ENCODE peak calls at places on chromosomes 16 and 17, in six cellular contexts. X is kidney tubule cell, C is T-helper 2 cell, A is AG04450, H is A549, R is HCEC 1CT. S is an unnamed sample.

GRCh38 chr17:64679710-64680216 is 17.7 kb upstream of the SMURF2 start:
- DNase-seq in A (peak; percentile 97), H (peak; percentile 95), X (peak; percentile 99), C (no peak), R (peak; percentile 98), S (no peak)

GRCh38 chr17:28675980-28676379 is 14.0 kb downstream of the SUPT6H start:
- DNase-seq in X (peak; percentile 43), H (peak; percentile 42), R (no peak), A (no peak), C (no peak), S (no peak)

GRCh38 chr16:57194512-57194911 is 8.4 kb downstream of the RSPRY1 start:
- DNase-seq in C (no peak), R (peak; percentile 96), H (peak; percentile 90), X (peak; percentile 92), A (peak; percentile 71), S (peak; percentile 73)

GRCh38 chr17:4706121-4706520 is 2.2 kb upstream of the PELP1 start:
- DNase-seq in C (no peak), A (no peak), X (peak; percentile 52), H (no peak), R (peak; percentile 57), S (no peak)

GRCh38 chr16:77399066-77399465 is 35.8 kb downstream of the ADAMTS18 start:
- DNase-seq in C (no peak), H (no peak), R (no peak), A (no peak), X (no peak), S (no peak)

GRCh38 chr16:70437017-70437581 is 1.8 kb downstream of the ST3GAL2 start:
- DNase-seq in C (no peak), X (no peak), R (peak; percentile 68), A (peak; percentile 77), H (no peak), S (no peak)

GRCh38 chr17:27236710-27237315 is 57.1 kb upstream of the WSB1 start:
- DNase-seq in H (peak; percentile 79), A (peak; percentile 59), R (peak; percentile 40), X (peak; percentile 67), C (peak; percentile 40), S (peak; percentile 80)

GRCh38 chr16:86099326-86099725 is 200.4 kb downstream of the IRF8 start:
- DNase-seq in X (no peak), C (no peak), A (no peak), R (no peak), H (no peak), S (no peak)

GRCh38 chr17:18919963-18920362 is 32.0 kb upstream of the SLC5A10 start:
- DNase-seq in A (no peak), H (no peak), C (no peak), R (no peak), X (no peak), S (no peak)

GRCh38 chr17:40329981-40330794 is 21.2 kb downstream of the RARA start:
- DNase-seq in H (no peak), A (no peak), X (no peak), C (no peak), R (no peak), S (no peak)

GRCh38 chr16:23581746-23582145 is 14.4 kb downstream of the NDUFAB1 start:
- DNase-seq in C (no peak), R (no peak), X (no peak), H (no peak), A (no peak), S (no peak)

GRCh38 chr17:63530557-63531021 is 7.4 kb downstream of the KCNH6 start:
- DNase-seq in X (no peak), R (no peak), C (no peak), H (no peak), A (no peak), S (no peak)

GRCh38 chr16:46986896-46987295 is 13.4 kb upstream of the DNAJA2 start:
- DNase-seq in R (no peak), H (no peak), A (no peak), X (no peak), C (no peak), S (no peak)

GRCh38 chr16:15055141-15056053 is 477 bp downstream of the NTAN1 start:
- DNase-seq in X (no peak), H (peak; percentile 30), C (no peak), A (no peak), R (peak; percentile 21), S (peak; percentile 68)

GRCh38 chr16:49634235-49635008 is 221.5 kb downstream of the ZNF423 start:
- DNase-seq in C (no peak), H (no peak), A (no peak), X (no peak), R (no peak), S (no peak)

GRCh38 chr16:68825427-68825826 is 17.9 kb upstream of the TANGO6 start:
- DNase-seq in X (no peak), R (no peak), C (no peak), H (no peak), A (no peak), S (no peak)